ENCODE peak calls at places on chromosomes 11 and 22, in five cellular contexts. N is H9, D is HCT116, Q is GM23248, B is IMR-90. R is an unnamed sample.

GRCh38 chr11:121226415-121227263 is 65.9 kb upstream of the SC5D start:
- DNase-seq in B (no peak), N (no peak), D (peak), Q (no peak), R (no peak)

GRCh38 chr11:83921447-83922192 is 635.5 kb upstream of the CCDC90B start:
- DNase-seq in B (no peak), D (no peak), Q (no peak), N (no peak), R (no peak)

GRCh38 chr22:24060375-24060788 is 49.3 kb downstream of the CABIN1 start:
- DNase-seq in N (no peak), Q (peak), B (peak), D (no peak), R (no peak)

GRCh38 chr11:32420937-32421532 is 14.3 kb downstream of the WT1 start:
- DNase-seq in N (no peak), B (no peak), D (no peak), Q (no peak), R (no peak)

GRCh38 chr22:22870577-22871398 is 16.8 kb upstream of the IGLL5 start:
- DNase-seq in B (no peak), N (peak), D (no peak), Q (peak), R (no peak)

GRCh38 chr22:19809741-19810140 is 44.9 kb downstream of the GNB1L start:
- DNase-seq in B (no peak), Q (no peak), N (no peak), D (no peak), R (no peak)

GRCh38 chr11:112928136-112928535 is 33.1 kb upstream of the NCAM1 start:
- DNase-seq in Q (no peak), B (no peak), D (no peak), N (no peak), R (no peak)

GRCh38 chr11:9757809-9758675 is 94.2 kb downstream of the SWAP70 start:
- DNase-seq in Q (peak), D (peak), N (peak), B (peak), R (peak)

GRCh38 chr22:48899523-48900326 is 927.9 kb downstream of the BRD1 start:
- DNase-seq in Q (no peak), D (no peak), N (peak), B (no peak), R (no peak)

GRCh38 chr11:73246303-73246702 is 25.8 kb upstream of the P2RY6 start:
- DNase-seq in D (no peak), Q (no peak), N (peak), B (no peak), R (no peak)
- H2AFZ ChIP-seq in D (no peak), Q (no peak), N (no peak), B (no peak), R (no peak)

GRCh38 chr11:76636826-76637460 is 33.6 kb downstream of the LRRC32 start:
- DNase-seq in Q (no peak), N (no peak), D (no peak), B (no peak), R (no peak)
- H2AFZ ChIP-seq in Q (no peak), N (no peak), D (no peak), B (no peak), R (no peak)

GRCh38 chr11:43770173-43770572 is 89.6 kb downstream of the HSD17B12 start:
- DNase-seq in D (no peak), N (no peak), Q (no peak), B (no peak), R (no peak)
- H2AFZ ChIP-seq in D (no peak), N (no peak), Q (no peak), B (no peak), R (no peak)

GRCh38 chr11:61639816-61640443 is 40.3 kb upstream of the DAGLA start:
- DNase-seq in Q (peak), B (peak), N (no peak), D (no peak), R (no peak)
- H2AFZ ChIP-seq in Q (no peak), B (no peak), N (no peak), D (no peak), R (peak)

R was measured in neuronal stem cell.